ENCODE peak calls at places on chromosomes 6 and 20, in seven cellular contexts. One of them, this sample, is unnamed.
A peak's percentile ranks its signal among the peaks of the same experiment; 100 is the strongest.

GRCh38 chr6:135121426-135121825 is 59.7 kb upstream of the MYB start:
- DNase-seq in CD8-positive, alpha-beta memory T cell: no peak
- DNase-seq in A549: no peak
- DNase-seq in cardiac muscle cell: no peak
- DNase-seq in lung microvascular endothelial cell: no peak
- DNase-seq in Calu3: no peak
- DNase-seq in activated T-cell treated with anti-CD3 and anti-CD28 coated beads for 1 hour: no peak
- DNase-seq in this sample: no peak

GRCh38 chr6:33967966-33968724 is 164.3 kb upstream of the MLN start:
- DNase-seq in lung microvascular endothelial cell: no peak
- DNase-seq in A549: peak; percentile 18
- DNase-seq in cardiac muscle cell: peak; percentile 11
- DNase-seq in CD8-positive, alpha-beta memory T cell: no peak
- DNase-seq in Calu3: no peak
- DNase-seq in activated T-cell treated with anti-CD3 and anti-CD28 coated beads for 1 hour: no peak
- DNase-seq in this sample: no peak

GRCh38 chr6:31299947-31300346 is 28.1 kb upstream of the HLA-C start:
- DNase-seq in CD8-positive, alpha-beta memory T cell: no peak
- DNase-seq in Calu3: no peak
- DNase-seq in activated T-cell treated with anti-CD3 and anti-CD28 coated beads for 1 hour: no peak
- DNase-seq in A549: no peak
- DNase-seq in cardiac muscle cell: no peak
- DNase-seq in lung microvascular endothelial cell: no peak
- DNase-seq in this sample: no peak

GRCh38 chr20:43658068-43658722 is 8.7 kb upstream of the MYBL2 start:
- DNase-seq in cardiac muscle cell: peak; percentile 8
- DNase-seq in CD8-positive, alpha-beta memory T cell: no peak
- DNase-seq in activated T-cell treated with anti-CD3 and anti-CD28 coated beads for 1 hour: no peak
- DNase-seq in lung microvascular endothelial cell: no peak
- DNase-seq in Calu3: peak; percentile 46
- DNase-seq in A549: peak; percentile 55
- DNase-seq in this sample: no peak

GRCh38 chr6:80608881-80609280 is 502.4 kb downstream of the BCKDHB start:
- DNase-seq in A549: no peak
- DNase-seq in lung microvascular endothelial cell: peak; percentile 2
- DNase-seq in activated T-cell treated with anti-CD3 and anti-CD28 coated beads for 1 hour: no peak
- DNase-seq in Calu3: no peak
- DNase-seq in CD8-positive, alpha-beta memory T cell: no peak
- DNase-seq in cardiac muscle cell: peak; percentile 18
- DNase-seq in this sample: no peak

GRCh38 chr20:15188415-15188814 is 851.0 kb upstream of the FLRT3 start:
- DNase-seq in CD8-positive, alpha-beta memory T cell: no peak
- DNase-seq in activated T-cell treated with anti-CD3 and anti-CD28 coated beads for 1 hour: no peak
- DNase-seq in Calu3: no peak
- DNase-seq in lung microvascular endothelial cell: no peak
- DNase-seq in A549: no peak
- DNase-seq in cardiac muscle cell: no peak
- DNase-seq in this sample: no peak

GRCh38 chr6:36679043-36679821 is 718 bp downstream of the CDKN1A start:
- DNase-seq in lung microvascular endothelial cell: peak; percentile 81
- DNase-seq in CD8-positive, alpha-beta memory T cell: no peak
- DNase-seq in activated T-cell treated with anti-CD3 and anti-CD28 coated beads for 1 hour: no peak
- DNase-seq in cardiac muscle cell: peak; percentile 61
- DNase-seq in Calu3: peak; percentile 65
- DNase-seq in A549: no peak
- DNase-seq in this sample: peak; percentile 19

GRCh38 chr6:9496837-9497236 is 918.0 kb downstream of the TFAP2A start:
- DNase-seq in Calu3: no peak
- DNase-seq in CD8-positive, alpha-beta memory T cell: no peak
- DNase-seq in A549: no peak
- DNase-seq in activated T-cell treated with anti-CD3 and anti-CD28 coated beads for 1 hour: no peak
- DNase-seq in lung microvascular endothelial cell: peak; percentile 38
- DNase-seq in cardiac muscle cell: no peak
- DNase-seq in this sample: no peak

GRCh38 chr6:125310994-125311649 is 9.4 kb upstream of the HDDC2 start:
- DNase-seq in Calu3: peak; percentile 3
- DNase-seq in cardiac muscle cell: peak; percentile 77
- DNase-seq in A549: peak; percentile 30
- DNase-seq in activated T-cell treated with anti-CD3 and anti-CD28 coated beads for 1 hour: no peak
- DNase-seq in lung microvascular endothelial cell: peak; percentile 68
- DNase-seq in CD8-positive, alpha-beta memory T cell: no peak
- DNase-seq in this sample: no peak

GRCh38 chr6:34305982-34306702 is 57.3 kb upstream of the SMIM29 start:
- DNase-seq in A549: no peak
- DNase-seq in lung microvascular endothelial cell: peak; percentile 46
- DNase-seq in cardiac muscle cell: peak; percentile 81
- DNase-seq in Calu3: no peak
- DNase-seq in activated T-cell treated with anti-CD3 and anti-CD28 coated beads for 1 hour: no peak
- DNase-seq in CD8-positive, alpha-beta memory T cell: no peak
- DNase-seq in this sample: no peak

GRCh38 chr6:8557019-8557748 is 121.8 kb upstream of the SLC35B3 start:
- DNase-seq in CD8-positive, alpha-beta memory T cell: no peak
- DNase-seq in lung microvascular endothelial cell: no peak
- DNase-seq in A549: no peak
- DNase-seq in Calu3: no peak
- DNase-seq in cardiac muscle cell: no peak
- DNase-seq in activated T-cell treated with anti-CD3 and anti-CD28 coated beads for 1 hour: no peak
- DNase-seq in this sample: no peak

GRCh38 chr6:33856034-33856590 is 52.3 kb upstream of the MLN start:
- DNase-seq in A549: no peak
- DNase-seq in lung microvascular endothelial cell: no peak
- DNase-seq in Calu3: no peak
- DNase-seq in cardiac muscle cell: no peak
- DNase-seq in activated T-cell treated with anti-CD3 and anti-CD28 coated beads for 1 hour: no peak
- DNase-seq in CD8-positive, alpha-beta memory T cell: no peak
- DNase-seq in this sample: no peak

GRCh38 chr20:49045440-49046086 is 549 bp upstream of the CSE1L start:
- DNase-seq in CD8-positive, alpha-beta memory T cell: peak; percentile 3
- DNase-seq in lung microvascular endothelial cell: peak; percentile 57
- DNase-seq in Calu3: no peak
- DNase-seq in activated T-cell treated with anti-CD3 and anti-CD28 coated beads for 1 hour: no peak
- DNase-seq in A549: no peak
- DNase-seq in cardiac muscle cell: peak; percentile 15
- DNase-seq in this sample: no peak

GRCh38 chr6:82251942-82252341 is 4.4 kb upstream of the IBTK start:
- DNase-seq in Calu3: peak; percentile 19
- DNase-seq in CD8-positive, alpha-beta memory T cell: no peak
- DNase-seq in activated T-cell treated with anti-CD3 and anti-CD28 coated beads for 1 hour: no peak
- DNase-seq in lung microvascular endothelial cell: peak; percentile 54
- DNase-seq in A549: peak; percentile 32
- DNase-seq in cardiac muscle cell: peak; percentile 68
- DNase-seq in this sample: peak; percentile 18

GRCh38 chr6:133740784-133741183 is 148.1 kb upstream of the TCF21 start:
- DNase-seq in lung microvascular endothelial cell: no peak
- DNase-seq in A549: no peak
- DNase-seq in CD8-positive, alpha-beta memory T cell: no peak
- DNase-seq in activated T-cell treated with anti-CD3 and anti-CD28 coated beads for 1 hour: no peak
- DNase-seq in cardiac muscle cell: no peak
- DNase-seq in Calu3: no peak
- DNase-seq in this sample: no peak

GRCh38 chr6:20946037-20946436 is 411.8 kb downstream of the CDKAL1 start:
- DNase-seq in CD8-positive, alpha-beta memory T cell: no peak
- DNase-seq in lung microvascular endothelial cell: no peak
- DNase-seq in activated T-cell treated with anti-CD3 and anti-CD28 coated beads for 1 hour: no peak
- DNase-seq in A549: no peak
- DNase-seq in Calu3: no peak
- DNase-seq in cardiac muscle cell: peak; percentile 38
- DNase-seq in this sample: no peak

GRCh38 chr6:35603326-35604202 is 85.2 kb downstream of the FKBP5 start:
- DNase-seq in cardiac muscle cell: peak; percentile 47
- DNase-seq in A549: no peak
- DNase-seq in CD8-positive, alpha-beta memory T cell: no peak
- DNase-seq in lung microvascular endothelial cell: peak; percentile 33
- DNase-seq in Calu3: no peak
- DNase-seq in activated T-cell treated with anti-CD3 and anti-CD28 coated beads for 1 hour: no peak
- DNase-seq in this sample: no peak

GRCh38 chr20:64162239-64162621 is 2.0 kb upstream of the MYT1 start:
- DNase-seq in activated T-cell treated with anti-CD3 and anti-CD28 coated beads for 1 hour: no peak
- DNase-seq in CD8-positive, alpha-beta memory T cell: no peak
- DNase-seq in cardiac muscle cell: no peak
- DNase-seq in Calu3: no peak
- DNase-seq in A549: no peak
- DNase-seq in lung microvascular endothelial cell: no peak
- DNase-seq in this sample: no peak

GRCh38 chr6:139888691-139889122 is 514.3 kb upstream of the CITED2 start:
- DNase-seq in CD8-positive, alpha-beta memory T cell: no peak
- DNase-seq in A549: no peak
- DNase-seq in cardiac muscle cell: peak; percentile 39
- DNase-seq in Calu3: no peak
- DNase-seq in lung microvascular endothelial cell: no peak
- DNase-seq in activated T-cell treated with anti-CD3 and anti-CD28 coated beads for 1 hour: no peak
- DNase-seq in this sample: no peak

GRCh38 chr6:13406051-13406477 is 77.7 kb upstream of the TBC1D7 start:
- DNase-seq in cardiac muscle cell: no peak
- DNase-seq in lung microvascular endothelial cell: no peak
- DNase-seq in A549: no peak
- DNase-seq in Calu3: no peak
- DNase-seq in CD8-positive, alpha-beta memory T cell: no peak
- DNase-seq in activated T-cell treated with anti-CD3 and anti-CD28 coated beads for 1 hour: no peak
- DNase-seq in this sample: no peak

GRCh38 chr6:158818008-158818579 is 1.1 kb downstream of the EZR start:
- DNase-seq in activated T-cell treated with anti-CD3 and anti-CD28 coated beads for 1 hour: peak; percentile 77
- DNase-seq in Calu3: peak; percentile 92
- DNase-seq in CD8-positive, alpha-beta memory T cell: peak; percentile 75
- DNase-seq in cardiac muscle cell: peak; percentile 75
- DNase-seq in lung microvascular endothelial cell: peak; percentile 85
- DNase-seq in A549: peak; percentile 70
- DNase-seq in this sample: peak; percentile 77

This sample was measured in naive thymus-derived CD8-positive, alpha-beta T cell.